ENCODE peak calls at places on chromosomes 5 and 9, in ten cellular contexts. V, M, C, B, A, J, K, I, Z and H are unnamed samples.

GRCh38 chr5:105508519-105508918 is 1945.9 kb upstream of the NUDT12 start:
- DNase-seq in I (no peak), K (no peak), M (peak), B (peak), A (no peak), J (no peak), C (no peak), Z (no peak), V (no peak), H (no peak)

GRCh38 chr5:10149911-10150310 is 99.8 kb downstream of the ATPSCKMT start:
- DNase-seq in A (no peak), J (no peak), C (no peak), M (no peak), V (no peak), I (no peak), B (no peak), Z (no peak), K (no peak), H (no peak)

GRCh38 chr9:42852133-42852532 is 668.7 kb downstream of the SPATA31A6 start:
- DNase-seq in B (peak), K (peak), I (no peak), V (peak), Z (no peak), C (no peak), J (peak), M (peak), A (peak), H (peak)

GRCh38 chr9:112180387-112180881 is 5.3 kb upstream of the SUSD1 start:
- DNase-seq in A (peak), V (no peak), K (no peak), Z (no peak), M (no peak), C (peak), B (peak), I (no peak), J (no peak), H (no peak)

GRCh38 chr9:95626885-95627558 is 110.3 kb upstream of the PTCH1 start:
- DNase-seq in B (no peak), C (no peak), M (no peak), Z (peak), K (no peak), I (peak), A (peak), V (no peak), J (peak), H (peak)

GRCh38 chr5:97111612-97112011 is 30.8 kb downstream of the LIX1 start:
- DNase-seq in M (no peak), K (no peak), C (no peak), A (no peak), V (no peak), Z (no peak), I (no peak), B (no peak), J (peak), H (no peak)

GRCh38 chr5:85132269-85132668 is 747.6 kb upstream of the EDIL3 start:
- DNase-seq in J (no peak), M (peak), V (no peak), Z (no peak), K (no peak), C (no peak), B (peak), A (no peak), I (no peak), H (no peak)

GRCh38 chr5:39309534-39309933 is 54.8 kb downstream of the C9 start:
- DNase-seq in K (no peak), Z (no peak), I (no peak), A (no peak), B (no peak), J (no peak), V (no peak), C (no peak), M (no peak), H (no peak)

GRCh38 chr9:89781838-89782237 is 177.0 kb downstream of the GADD45G start:
- DNase-seq in V (no peak), A (peak), B (no peak), C (peak), K (no peak), I (no peak), M (no peak), J (no peak), Z (no peak), H (no peak)

GRCh38 chr5:89707891-89708290 is 701.7 kb downstream of the CETN3 start:
- DNase-seq in J (no peak), K (no peak), A (peak), I (no peak), M (no peak), V (no peak), Z (no peak), B (no peak), C (no peak), H (no peak)

GRCh38 chr5:115774684-115775083 is 41.8 kb downstream of the CDO1 start:
- DNase-seq in B (no peak), K (no peak), M (no peak), Z (peak), V (no peak), I (no peak), C (no peak), J (no peak), A (no peak), H (no peak)

GRCh38 chr9:131111854-131112311 is 13.5 kb upstream of the NUP214 start:
- DNase-seq in B (no peak), C (peak), A (no peak), M (no peak), Z (no peak), V (peak), I (no peak), J (no peak), K (peak), H (no peak)

GRCh38 chr5:172561151-172561550 is 79.9 kb upstream of the NEURL1B start:
- DNase-seq in A (no peak), K (no peak), J (no peak), I (no peak), V (no peak), B (peak), Z (no peak), M (peak), C (no peak), H (no peak)

GRCh38 chr9:133732351-133733073 is 5.6 kb downstream of the SARDH start:
- DNase-seq in V (peak), A (no peak), I (no peak), M (no peak), J (no peak), K (no peak), B (no peak), C (no peak), Z (no peak), H (peak)

GRCh38 chr9:93155716-93156474 is 21.8 kb upstream of the NINJ1 start:
- DNase-seq in A (no peak), M (no peak), J (no peak), V (no peak), Z (no peak), C (no peak), B (no peak), I (no peak), K (no peak), H (no peak)

GRCh38 chr9:129687391-129687790 is 21.9 kb downstream of the PRRX2 start:
- DNase-seq in B (peak), K (no peak), C (no peak), I (no peak), V (no peak), Z (no peak), J (peak), A (no peak), M (no peak), H (no peak)

GRCh38 chr5:74212336-74212735 is 428.2 kb downstream of the ENC1 start:
- DNase-seq in B (peak), J (no peak), V (no peak), M (peak), K (no peak), I (no peak), C (no peak), Z (no peak), A (peak), H (peak)

GRCh38 chr5:38059876-38060275 is 198.5 kb upstream of the EGFLAM start:
- DNase-seq in M (no peak), I (no peak), C (no peak), Z (no peak), J (no peak), A (no peak), K (no peak), B (no peak), V (no peak), H (no peak)

GRCh38 chr5:174318578-174318977 is 273.1 kb downstream of the NSG2 start:
- DNase-seq in C (no peak), M (no peak), V (no peak), K (no peak), I (no peak), B (no peak), Z (no peak), A (no peak), J (no peak), H (no peak)

GRCh38 chr5:55966284-55966683 is 28.5 kb downstream of the IL6ST start:
- DNase-seq in B (peak), A (no peak), I (no peak), J (no peak), M (no peak), C (no peak), K (no peak), Z (no peak), V (no peak), H (no peak)

GRCh38 chr9:109186857-109187256 is 19.8 kb upstream of the FRRS1L start:
- DNase-seq in J (no peak), M (no peak), B (no peak), I (no peak), C (no peak), Z (no peak), V (no peak), A (no peak), K (no peak), H (no peak)
- TF ChIP-seq CTCF in J (no peak), M (no peak), B (no peak), I (no peak), C (no peak), Z (no peak), V (no peak), A (no peak), K (no peak), H (no peak)

GRCh38 chr5:5929231-5929630 is 449.1 kb downstream of the MED10 start:
- DNase-seq in V (no peak), B (no peak), C (no peak), K (no peak), Z (no peak), I (no peak), M (no peak), J (no peak), A (no peak), H (no peak)

GRCh38 chr5:5932824-5933223 is 445.5 kb downstream of the MED10 start:
- DNase-seq in B (no peak), M (no peak), K (no peak), V (no peak), J (no peak), I (no peak), A (no peak), C (no peak), Z (no peak), H (no peak)

GRCh38 chr5:5933651-5934050 is 444.7 kb downstream of the MED10 start:
- DNase-seq in C (no peak), K (no peak), B (no peak), V (no peak), Z (no peak), I (no peak), M (no peak), J (no peak), A (no peak), H (no peak)
- TF ChIP-seq CTCF in C (no peak), K (no peak), B (peak), V (no peak), Z (no peak), I (no peak), M (no peak), J (no peak), A (no peak), H (no peak)

GRCh38 chr5:35938518-35939227 is at the start of gene CAPSL:
- DNase-seq in B (peak), C (peak), J (peak), Z (no peak), M (peak), I (peak), K (peak), A (peak), V (no peak), H (no peak)

GRCh38 chr5:35939639-35940038 is 1.2 kb upstream of the CAPSL start:
- DNase-seq in M (no peak), V (no peak), J (no peak), I (no peak), A (no peak), C (no peak), B (no peak), K (no peak), Z (no peak), H (no peak)
- TF ChIP-seq CTCF in M (peak), V (no peak), J (no peak), I (no peak), A (no peak), C (no peak), B (peak), K (peak), Z (no peak), H (no peak)

DNA sequence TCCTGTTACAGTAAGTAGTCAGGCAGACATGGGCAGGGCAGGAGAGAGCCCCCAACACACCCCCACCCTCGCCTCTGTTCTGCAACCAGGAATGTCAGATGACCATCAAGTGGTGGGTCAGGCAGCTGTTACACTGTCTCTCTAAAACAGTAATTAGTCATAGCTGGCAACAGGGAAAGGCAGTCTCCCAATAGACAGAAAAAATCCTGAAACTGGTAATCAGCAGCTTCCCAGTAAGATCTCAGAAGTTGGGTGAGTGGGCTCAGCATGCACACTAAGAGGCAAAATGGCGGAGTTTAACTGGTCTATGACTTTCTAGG is 90.2 kb downstream of the C5orf15 start:
- DNase-seq in M (no peak), C (no peak), J (no peak), A (no peak), V (no peak), Z (no peak), I (no peak), K (no peak), B (no peak), H (no peak)
- TF ChIP-seq CTCF in M (no peak), C (no peak), J (no peak), A (no peak), V (no peak), Z (no peak), I (no peak), K (no peak), B (no peak), H (no peak)

DNA sequence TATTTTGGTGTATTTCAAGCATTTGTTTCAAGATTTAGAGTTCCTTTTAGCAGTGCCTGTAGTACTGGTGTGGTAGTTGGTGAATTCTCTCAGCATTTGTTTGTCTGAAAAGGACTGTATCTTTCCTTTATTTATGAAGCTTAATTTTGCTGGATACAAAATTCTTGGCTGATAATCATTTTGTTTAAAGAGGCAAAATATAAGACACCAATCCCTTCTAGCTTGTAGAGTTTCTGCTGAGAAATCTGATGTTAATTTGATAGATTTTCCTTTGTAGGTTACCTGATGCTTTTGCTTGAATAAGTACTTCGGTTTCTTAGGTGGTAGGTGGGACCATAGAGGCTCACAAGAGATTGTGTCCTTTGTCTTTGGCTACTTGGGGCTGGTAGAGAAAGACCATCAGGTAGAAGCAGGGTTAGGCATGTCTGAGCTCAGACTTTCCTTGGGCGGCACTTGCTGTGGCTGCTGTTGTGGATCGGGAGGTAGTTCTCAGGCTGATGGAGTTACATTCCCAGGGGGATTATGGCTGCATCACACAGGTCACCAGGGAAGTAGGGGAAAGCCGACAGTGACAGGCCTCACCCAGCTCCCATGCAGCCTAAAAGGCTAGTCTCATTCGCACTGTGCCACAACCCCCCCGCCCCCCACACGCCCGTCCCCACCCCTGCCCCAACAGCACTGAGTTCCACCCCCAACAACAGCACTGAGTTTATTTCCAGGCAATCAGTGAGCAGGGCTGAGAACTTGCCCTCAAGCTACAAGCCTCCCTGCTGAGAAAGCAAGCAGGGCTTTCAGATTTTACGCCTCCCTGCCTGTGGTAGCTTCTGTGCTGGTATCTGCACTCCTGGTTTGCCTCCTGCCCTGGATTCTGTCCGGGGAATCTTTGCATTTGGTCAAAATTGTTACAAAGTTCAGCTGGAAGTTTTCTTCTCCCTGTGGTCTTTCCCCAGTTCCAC is 127.1 kb upstream of the GLRA1 start:
- DNase-seq in M (no peak), A (no peak), Z (no peak), V (no peak), K (no peak), I (no peak), B (no peak), J (no peak), C (no peak), H (no peak)
- TF ChIP-seq CTCF in M (no peak), A (no peak), Z (no peak), V (no peak), K (no peak), I (no peak), B (no peak), J (no peak), C (no peak), H (no peak)

GRCh38 chr9:99431103-99431502 is 209.0 kb downstream of the SEC61B start:
- DNase-seq in A (no peak), B (no peak), V (no peak), K (no peak), M (peak), I (no peak), C (no peak), J (no peak), Z (no peak), H (no peak)
- TF ChIP-seq CTCF in A (no peak), B (no peak), V (no peak), K (no peak), M (no peak), I (no peak), C (no peak), J (no peak), Z (no peak), H (no peak)

GRCh38 chr5:158876263-158876942 is 223.3 kb downstream of the EBF1 start:
- DNase-seq in J (no peak), V (no peak), K (no peak), A (peak), C (no peak), I (no peak), M (no peak), Z (no peak), B (no peak), H (no peak)
- TF ChIP-seq CTCF in J (no peak), V (no peak), K (no peak), A (peak), C (no peak), I (no peak), M (no peak), Z (peak), B (no peak), H (no peak)